ENCODE peak calls at places on chromosomes 4 and X, in four cellular contexts. One of them, this sample, is unnamed.

GRCh38 chr4:30801876-30802275 is 81.7 kb downstream of the PCDH7 start:
- DNase-seq in GM12865: no peak
- DNase-seq in astrocyte of the spinal cord: no peak
- DNase-seq in AG04449: no peak
- DNase-seq in this sample: no peak

GRCh38 chrX:108437789-108438623 is at the start of gene COL4A6:
- DNase-seq in AG04449: no peak
- DNase-seq in astrocyte of the spinal cord: no peak
- DNase-seq in GM12865: no peak
- DNase-seq in this sample: no peak

GRCh38 chr4:7295917-7296660 is 103.8 kb downstream of the SORCS2 start:
- DNase-seq in GM12865: peak; percentile 42
- DNase-seq in astrocyte of the spinal cord: peak; percentile 7
- DNase-seq in AG04449: no peak
- DNase-seq in this sample: peak; percentile 7

GRCh38 chrX:24260827-24261550 is 52.9 kb downstream of the SUPT20HL2 start:
- DNase-seq in GM12865: peak; percentile 3
- DNase-seq in AG04449: no peak
- DNase-seq in astrocyte of the spinal cord: peak; percentile 40
- DNase-seq in this sample: no peak

GRCh38 chr4:5292091-5292490 is 240.8 kb downstream of the STK32B start:
- DNase-seq in GM12865: no peak
- DNase-seq in AG04449: no peak
- DNase-seq in astrocyte of the spinal cord: no peak
- DNase-seq in this sample: no peak

GRCh38 chr4:10239982-10240654 is 123.5 kb upstream of the WDR1 start:
- DNase-seq in GM12865: no peak
- DNase-seq in astrocyte of the spinal cord: no peak
- DNase-seq in AG04449: no peak
- DNase-seq in this sample: no peak

GRCh38 chr4:26839016-26839415 is 21.6 kb upstream of the STIM2 start:
- DNase-seq in astrocyte of the spinal cord: no peak
- DNase-seq in AG04449: no peak
- DNase-seq in GM12865: no peak
- DNase-seq in this sample: no peak

GRCh38 chr4:176467011-176467410 is 147.2 kb downstream of the SPCS3 start:
- DNase-seq in GM12865: no peak
- DNase-seq in astrocyte of the spinal cord: peak; percentile 46
- DNase-seq in AG04449: peak; percentile 87
- DNase-seq in this sample: peak; percentile 73

GRCh38 chr4:135927651-135928050 is 1604.6 kb downstream of the PCDH18 start:
- DNase-seq in GM12865: no peak
- DNase-seq in AG04449: no peak
- DNase-seq in astrocyte of the spinal cord: peak; percentile 22
- DNase-seq in this sample: no peak

GRCh38 chr4:6720202-6720699 is 4.3 kb downstream of the BLOC1S4 start:
- DNase-seq in astrocyte of the spinal cord: peak; percentile 75
- DNase-seq in GM12865: peak; percentile 78
- DNase-seq in AG04449: no peak
- DNase-seq in this sample: peak; percentile 46

GRCh38 chrX:144768540-144768939 is 478.8 kb upstream of the SPANXN1 start:
- DNase-seq in AG04449: no peak
- DNase-seq in GM12865: no peak
- DNase-seq in astrocyte of the spinal cord: no peak
- DNase-seq in this sample: no peak

GRCh38 chr4:162011039-162011438 is 152.8 kb downstream of the FSTL5 start:
- DNase-seq in GM12865: no peak
- DNase-seq in AG04449: no peak
- DNase-seq in astrocyte of the spinal cord: peak; percentile 7
- DNase-seq in this sample: no peak

GRCh38 chr4:53929955-53930798 is 134.2 kb downstream of the CHIC2 start:
- DNase-seq in AG04449: peak; percentile 71
- DNase-seq in GM12865: peak; percentile 63
- DNase-seq in astrocyte of the spinal cord: peak; percentile 87
- DNase-seq in this sample: peak; percentile 71

GRCh38 chr4:34181311-34181808 is 2063.0 kb downstream of the ARAP2 start:
- DNase-seq in GM12865: no peak
- DNase-seq in AG04449: peak; percentile 85
- DNase-seq in astrocyte of the spinal cord: peak; percentile 89
- DNase-seq in this sample: peak; percentile 55

GRCh38 chrX:20378291-20378920 is 111.7 kb upstream of the RPS6KA3 start:
- DNase-seq in AG04449: no peak
- DNase-seq in GM12865: peak; percentile 65
- DNase-seq in astrocyte of the spinal cord: no peak
- DNase-seq in this sample: no peak

GRCh38 chr4:72136429-72136828 is 104.6 kb downstream of the NPFFR2 start:
- DNase-seq in AG04449: no peak
- DNase-seq in astrocyte of the spinal cord: no peak
- DNase-seq in GM12865: no peak
- DNase-seq in this sample: no peak

DNA sequence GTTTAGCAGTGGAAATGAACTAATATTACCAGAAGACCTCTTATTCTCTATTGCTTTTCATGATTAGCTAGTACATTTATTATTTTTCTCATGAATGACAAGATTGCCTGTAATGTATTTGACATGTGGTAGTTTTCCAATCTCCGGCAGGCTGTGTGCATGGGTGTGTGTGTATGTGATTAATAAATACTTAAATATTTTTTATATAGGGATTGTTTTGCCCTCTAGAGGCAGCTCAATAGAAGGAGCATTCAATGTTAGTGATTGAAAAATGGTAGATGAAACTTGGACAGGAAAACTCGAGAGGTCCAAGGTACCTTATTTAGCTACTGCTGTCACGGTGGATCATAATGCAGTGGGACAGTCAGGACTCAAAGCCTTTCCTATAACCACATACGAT is 457.6 kb downstream of the IL1RAPL1 start:
- DNase-seq in AG04449: no peak
- DNase-seq in GM12865: no peak
- DNase-seq in astrocyte of the spinal cord: peak; percentile 16
- DNase-seq in this sample: no peak
- TF ChIP-seq CTCF in AG04449: no peak
- TF ChIP-seq CTCF in GM12865: no peak
- TF ChIP-seq CTCF in astrocyte of the spinal cord: peak; percentile 38
- TF ChIP-seq CTCF in this sample: no peak

GRCh38 chr4:52105276-52105675 is 54.2 kb downstream of the SPATA18 start:
- DNase-seq in astrocyte of the spinal cord: no peak
- DNase-seq in GM12865: no peak
- DNase-seq in AG04449: no peak
- DNase-seq in this sample: no peak

GRCh38 chr4:52106142-52106541 is 55.0 kb downstream of the SPATA18 start:
- DNase-seq in astrocyte of the spinal cord: no peak
- DNase-seq in AG04449: no peak
- DNase-seq in GM12865: no peak
- DNase-seq in this sample: no peak

GRCh38 chr4:52102587-52102986 is 51.5 kb downstream of the SPATA18 start:
- DNase-seq in AG04449: no peak
- DNase-seq in astrocyte of the spinal cord: peak; percentile 22
- DNase-seq in GM12865: no peak
- DNase-seq in this sample: no peak

GRCh38 chr4:52100062-52100461 is 49.0 kb downstream of the SPATA18 start:
- DNase-seq in GM12865: no peak
- DNase-seq in AG04449: no peak
- DNase-seq in astrocyte of the spinal cord: peak; percentile 65
- DNase-seq in this sample: no peak

GRCh38 chr4:52103314-52103713 is 52.2 kb downstream of the SPATA18 start:
- DNase-seq in GM12865: no peak
- DNase-seq in AG04449: no peak
- DNase-seq in astrocyte of the spinal cord: no peak
- DNase-seq in this sample: no peak
- TF ChIP-seq CTCF in GM12865: no peak
- TF ChIP-seq CTCF in AG04449: no peak
- TF ChIP-seq CTCF in astrocyte of the spinal cord: peak; percentile 30
- TF ChIP-seq CTCF in this sample: peak; percentile 57

GRCh38 chr4:187993827-187994226 is 1.7 kb upstream of the ZFP42 start:
- DNase-seq in astrocyte of the spinal cord: no peak
- DNase-seq in GM12865: no peak
- DNase-seq in AG04449: no peak
- DNase-seq in this sample: no peak
- TF ChIP-seq CTCF in astrocyte of the spinal cord: peak; percentile 17
- TF ChIP-seq CTCF in GM12865: no peak
- TF ChIP-seq CTCF in AG04449: no peak
- TF ChIP-seq CTCF in this sample: peak; percentile 0

DNA sequence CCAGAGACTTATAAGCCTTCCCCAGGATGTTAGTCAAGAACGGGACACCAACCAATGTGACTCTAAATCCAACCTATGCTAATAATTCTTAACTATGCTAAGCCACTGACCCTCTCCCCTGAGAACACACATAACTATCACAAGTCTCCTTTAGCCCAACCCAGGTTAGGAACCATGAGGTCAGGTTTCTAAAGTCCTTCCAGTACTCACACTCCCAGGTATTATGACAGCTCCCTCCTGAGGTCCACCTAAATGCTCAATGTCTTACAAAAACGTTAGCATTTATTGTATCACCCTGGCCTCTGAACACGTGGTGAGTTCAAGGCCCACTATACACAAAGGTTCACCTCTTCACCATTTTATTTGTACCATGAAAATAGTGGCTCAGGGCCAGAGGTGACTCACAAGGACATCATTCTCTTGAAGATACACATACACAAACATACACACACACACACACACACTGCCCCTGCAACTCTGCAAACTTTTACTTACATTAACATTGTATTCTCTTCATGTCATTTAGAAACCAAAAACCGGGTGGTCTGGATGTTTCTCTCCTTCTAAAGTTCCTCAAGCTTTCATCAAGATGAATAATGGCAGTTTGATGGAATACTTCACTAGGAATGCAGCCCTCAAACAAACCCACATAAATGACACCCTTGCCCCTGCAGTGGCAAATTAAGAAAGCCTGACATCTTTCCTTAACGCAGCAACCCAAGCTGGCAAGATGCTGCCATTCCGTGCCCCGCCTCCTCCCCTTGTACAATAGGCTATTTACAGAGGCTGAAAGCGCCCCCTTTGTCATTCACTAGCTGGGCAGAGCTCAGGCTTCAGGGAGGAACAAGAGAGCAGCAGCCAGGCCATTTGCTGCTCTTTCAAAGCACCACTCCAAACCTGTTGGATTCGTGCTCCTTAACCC is 17.7 kb downstream of the ACSL1 start:
- DNase-seq in AG04449: no peak
- DNase-seq in astrocyte of the spinal cord: peak; percentile 76
- DNase-seq in GM12865: no peak
- DNase-seq in this sample: no peak
- TF ChIP-seq CTCF in AG04449: no peak
- TF ChIP-seq CTCF in astrocyte of the spinal cord: peak; percentile 15
- TF ChIP-seq CTCF in GM12865: no peak
- TF ChIP-seq CTCF in this sample: no peak

DNA sequence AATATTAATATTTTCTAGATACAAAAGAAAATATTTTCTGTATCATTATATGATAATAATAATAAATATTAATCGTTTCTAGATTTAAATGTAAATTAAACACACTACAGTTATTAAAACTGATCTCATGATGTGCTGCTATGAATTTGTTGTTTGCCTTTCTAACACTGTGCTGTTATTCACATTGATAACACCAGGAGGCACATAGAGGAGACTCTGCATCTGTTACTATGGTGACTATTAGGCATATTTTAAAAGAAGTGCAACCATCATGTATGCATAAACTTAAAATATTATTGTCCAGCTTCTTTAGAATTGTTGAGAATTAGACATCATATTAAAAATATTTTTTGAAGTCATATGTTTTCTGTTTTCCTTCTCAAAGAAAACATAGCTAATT is 11.8 kb upstream of the PDGFC start:
- DNase-seq in GM12865: no peak
- DNase-seq in AG04449: no peak
- DNase-seq in astrocyte of the spinal cord: peak; percentile 26
- DNase-seq in this sample: no peak
- TF ChIP-seq CTCF in GM12865: no peak
- TF ChIP-seq CTCF in AG04449: peak; percentile 45
- TF ChIP-seq CTCF in astrocyte of the spinal cord: peak; percentile 57
- TF ChIP-seq CTCF in this sample: peak; percentile 44

This sample was measured in AG09319.